ENCODE peak calls at places on chromosome 22, in five cellular contexts. Q is BE2C, T is Peyer's patch, X is RWPE1, O is GM23338. L is an unnamed sample.

GRCh38 chr22:46524203-46524740 is 13.1 kb downstream of the CELSR1 start:
- DNase-seq in T (no peak), X (no peak), Q (no peak), O (no peak), L (no peak)

GRCh38 chr22:50185384-50186087 is at the start of gene TRABD:
- DNase-seq in X (peak), O (peak), T (peak), Q (peak), L (peak)

GRCh38 chr22:37270928-37271650 is 11.2 kb upstream of the CYTH4 start:
- DNase-seq in X (no peak), Q (no peak), O (no peak), T (no peak), L (no peak)

GRCh38 chr22:24146791-24147353 is 34.4 kb upstream of the SUSD2 start:
- DNase-seq in Q (peak), T (no peak), O (peak), X (no peak), L (no peak)

GRCh38 chr22:49503321-49503720 is 324.4 kb downstream of the BRD1 start:
- DNase-seq in O (no peak), Q (no peak), T (no peak), X (no peak), L (no peak)

GRCh38 chr22:25100972-25101371 is 98.7 kb upstream of the CRYBB3 start:
- DNase-seq in T (no peak), X (no peak), O (no peak), Q (no peak), L (no peak)

GRCh38 chr22:47144076-47144765 is 381.8 kb downstream of the TBC1D22A start:
- DNase-seq in O (no peak), T (no peak), X (no peak), Q (no peak), L (no peak)

GRCh38 chr22:18042685-18043084 is 18.3 kb upstream of the MICAL3 start:
- DNase-seq in X (no peak), Q (no peak), O (no peak), T (no peak), L (no peak)

GRCh38 chr22:48822278-48823233 is 1005.1 kb downstream of the BRD1 start:
- DNase-seq in Q (no peak), X (no peak), T (no peak), O (no peak), L (no peak)

GRCh38 chr22:36323182-36323854 is 64.4 kb downstream of the MYH9 start:
- DNase-seq in O (no peak), X (no peak), Q (no peak), T (no peak), L (no peak)

GRCh38 chr22:26174280-26174679 is 5.0 kb downstream of the SEZ6L start:
- DNase-seq in T (no peak), O (peak), X (no peak), Q (peak), L (peak)

GRCh38 chr22:46572911-46573780 is 35.7 kb upstream of the CELSR1 start:
- DNase-seq in X (no peak), Q (no peak), O (no peak), T (no peak), L (no peak)

GRCh38 chr22:24087071-24087795 is 76.1 kb downstream of the CABIN1 start:
- DNase-seq in X (no peak), T (no peak), Q (no peak), O (no peak), L (no peak)

GRCh38 chr22:28143961-28144745 is 225.1 kb upstream of the PITPNB start:
- DNase-seq in X (no peak), O (no peak), T (no peak), Q (no peak), L (no peak)

GRCh38 chr22:17780116-17780740 is 6.0 kb upstream of the BID start:
- DNase-seq in O (peak), X (no peak), T (no peak), Q (no peak), L (no peak)

GRCh38 chr22:46076651-46077339 is 73.5 kb upstream of the PPARA start:
- DNase-seq in Q (peak), T (no peak), O (peak), X (no peak), L (no peak)

GRCh38 chr22:32788884-32789624 is 12.5 kb upstream of the TIMP3 start:
- DNase-seq in Q (no peak), O (no peak), X (no peak), T (no peak), L (no peak)

DNA sequence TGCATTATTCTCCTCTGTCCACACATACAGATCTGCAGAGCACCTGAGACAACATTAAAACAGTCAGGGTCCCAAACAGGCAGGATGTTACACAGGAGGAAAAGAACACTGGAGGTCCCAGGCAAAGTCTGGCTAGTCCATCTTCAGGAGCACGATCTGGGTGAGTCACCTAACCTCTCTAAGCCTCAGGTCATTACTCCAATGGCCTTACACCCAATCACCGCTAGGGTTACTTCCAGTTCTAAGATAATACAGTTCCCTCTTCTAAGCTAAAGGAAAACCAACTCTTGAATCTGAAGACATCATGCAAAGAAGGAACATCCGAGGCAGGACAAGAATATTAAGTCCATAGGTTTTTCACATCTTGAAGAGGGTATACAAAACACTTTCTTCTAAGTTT is 24.5 kb downstream of the ASCC2 start:
- DNase-seq in T (no peak), X (peak), Q (no peak), O (peak), L (no peak)
- TF ChIP-seq CTCF in T (no peak), X (no peak), Q (no peak), O (peak), L (no peak)

DNA sequence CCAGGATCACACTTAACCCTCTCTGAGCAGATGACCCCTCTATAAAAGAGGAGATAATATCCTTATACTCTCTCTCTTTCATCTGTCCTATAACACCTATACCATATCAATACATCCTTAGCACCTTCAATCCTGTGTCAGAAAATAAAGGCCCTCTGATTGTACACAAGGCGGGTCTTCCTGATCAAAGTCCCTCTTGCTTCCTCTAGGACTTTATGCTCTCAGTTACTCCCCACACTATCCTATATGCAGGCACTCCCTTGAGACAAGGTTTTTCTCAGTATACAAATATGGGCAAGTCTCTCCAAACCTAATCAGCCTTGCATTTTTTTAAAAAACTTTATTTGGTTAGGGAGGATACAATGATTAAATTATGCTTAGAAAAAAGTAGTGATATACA is 17.3 kb upstream of the HORMAD2 start:
- DNase-seq in X (no peak), Q (no peak), O (no peak), T (no peak), L (no peak)
- TF ChIP-seq CTCF in X (no peak), Q (no peak), O (no peak), T (no peak), L (no peak)

GRCh38 chr22:22371031-22371541 is 126.5 kb downstream of the VPREB1 start:
- DNase-seq in T (no peak), O (peak), X (no peak), Q (no peak), L (no peak)
- TF ChIP-seq CTCF in T (no peak), O (peak), X (no peak), Q (peak), L (no peak)

DNA sequence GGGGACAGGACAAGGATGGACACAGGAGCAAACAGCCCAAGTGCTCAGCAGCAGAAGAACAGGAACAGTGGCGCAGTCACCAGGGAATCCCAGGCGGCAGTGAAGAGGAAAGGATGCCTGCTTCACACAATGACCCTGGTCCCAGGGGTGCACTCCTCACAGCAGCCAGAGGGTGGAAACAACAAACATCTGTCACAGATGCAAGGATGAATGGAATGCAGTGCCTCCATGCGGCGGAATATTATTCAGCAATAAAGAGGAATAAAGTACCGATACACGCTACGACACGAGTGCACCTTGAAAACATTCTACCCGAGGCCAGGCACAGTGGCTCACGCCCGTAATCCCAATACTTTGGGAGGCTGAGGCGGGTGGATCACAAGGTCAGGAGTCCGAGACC is 12.7 kb downstream of the CSNK1E start:
- DNase-seq in T (no peak), X (no peak), Q (no peak), O (no peak), L (peak)
- TF ChIP-seq CTCF in T (no peak), X (no peak), Q (no peak), O (peak), L (no peak)

GRCh38 chr22:19841641-19842385 is 12.9 kb downstream of the GNB1L start:
- DNase-seq in O (no peak), T (peak), Q (no peak), X (no peak), L (no peak)
- TF ChIP-seq CTCF in O (no peak), T (no peak), Q (no peak), X (no peak), L (no peak)

DNA sequence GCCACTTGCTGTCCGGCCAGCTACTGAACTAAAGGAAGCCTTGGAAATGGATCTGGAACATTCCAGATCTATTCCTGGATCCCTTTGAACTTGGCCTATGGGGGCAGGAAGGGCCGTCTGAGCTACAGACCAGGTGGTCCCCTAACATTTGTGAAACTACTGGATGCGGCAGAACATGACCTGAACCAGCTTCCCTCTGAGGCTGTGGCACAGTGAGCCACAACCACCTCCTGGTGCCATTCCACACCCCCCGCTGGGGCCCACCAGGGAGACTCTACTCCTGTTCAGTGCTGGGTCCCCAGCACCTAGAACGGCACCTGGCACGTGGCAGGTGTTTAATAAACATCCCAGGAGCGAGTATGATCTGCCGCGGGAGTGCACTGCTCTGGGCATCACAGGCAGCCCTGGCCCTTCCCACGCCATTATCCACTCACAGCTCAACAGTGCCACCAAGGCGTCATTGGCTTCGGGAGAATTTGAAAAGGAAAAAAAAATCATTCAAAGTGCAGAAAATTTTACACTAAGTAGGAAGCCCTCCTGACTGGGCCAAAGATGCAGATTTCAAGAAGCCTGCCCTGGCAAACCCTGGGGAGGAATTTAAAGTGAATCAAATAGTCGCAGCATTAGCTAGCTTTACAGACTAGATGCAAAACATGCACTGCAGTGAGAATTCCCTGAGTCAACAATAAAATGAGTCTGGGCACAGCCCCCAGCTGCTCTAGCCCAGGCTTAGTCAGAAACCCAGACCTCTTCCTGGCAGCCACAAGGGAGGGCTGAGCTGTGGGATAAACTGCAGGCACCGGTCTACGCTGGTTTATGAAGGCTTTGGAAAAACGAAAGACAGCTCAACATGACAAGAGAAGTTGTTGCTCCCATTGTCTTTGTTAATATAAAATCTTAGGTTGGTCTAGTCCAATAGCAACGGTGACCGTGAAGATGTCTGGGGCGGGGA is 14.3 kb upstream of the EFCAB6 start:
- DNase-seq in O (no peak), X (peak), Q (peak), T (no peak), L (no peak)
- TF ChIP-seq CTCF in O (peak), X (peak), Q (peak), T (no peak), L (no peak)